ENCODE peak calls at places on chromosomes 1 and 21, in seven cellular contexts. One of them, this sample, is unnamed.
A peak's percentile ranks its signal among the peaks of the same experiment; 100 is the strongest.

GRCh38 chr1:208631516-208631915 is 387.3 kb upstream of the PLXNA2 start:
- DNase-seq in AG04449: no peak
- DNase-seq in body of pancreas: no peak
- DNase-seq in Peyer's patch: no peak
- DNase-seq in fibroblast of lung: no peak
- DNase-seq in fibroblast of mammary gland: no peak
- DNase-seq in AG04450: no peak
- DNase-seq in this sample: peak; percentile 7

GRCh38 chr1:110677016-110677415 is 2.3 kb upstream of the KCNA3 start:
- DNase-seq in AG04449: no peak
- DNase-seq in body of pancreas: no peak
- DNase-seq in Peyer's patch: no peak
- DNase-seq in fibroblast of lung: no peak
- DNase-seq in fibroblast of mammary gland: no peak
- DNase-seq in AG04450: no peak
- DNase-seq in this sample: peak; percentile 22

GRCh38 chr1:18035145-18035544 is 72.5 kb upstream of the IGSF21 start:
- DNase-seq in AG04449: no peak
- DNase-seq in body of pancreas: no peak
- DNase-seq in Peyer's patch: no peak
- DNase-seq in fibroblast of lung: no peak
- DNase-seq in fibroblast of mammary gland: no peak
- DNase-seq in AG04450: no peak
- DNase-seq in this sample: no peak

GRCh38 chr21:46057111-46057709 is 40.7 kb upstream of the COL6A2 start:
- DNase-seq in AG04449: no peak
- DNase-seq in body of pancreas: no peak
- DNase-seq in Peyer's patch: no peak
- DNase-seq in fibroblast of lung: no peak
- DNase-seq in fibroblast of mammary gland: no peak
- DNase-seq in AG04450: no peak
- DNase-seq in this sample: no peak

GRCh38 chr1:248837045-248837793 is 805 bp upstream of the ZNF672 start:
- DNase-seq in AG04449: no peak
- DNase-seq in body of pancreas: peak; percentile 50
- DNase-seq in Peyer's patch: no peak
- DNase-seq in fibroblast of lung: no peak
- DNase-seq in fibroblast of mammary gland: no peak
- DNase-seq in AG04450: no peak
- DNase-seq in this sample: no peak

GRCh38 chr1:1185101-1185765 is 11.6 kb downstream of the TTLL10 start:
- DNase-seq in AG04449: no peak
- DNase-seq in body of pancreas: no peak
- DNase-seq in Peyer's patch: no peak
- DNase-seq in fibroblast of lung: no peak
- DNase-seq in fibroblast of mammary gland: no peak
- DNase-seq in AG04450: no peak
- DNase-seq in this sample: no peak

GRCh38 chr1:8211620-8212442 is 106.1 kb upstream of the SLC45A1 start:
- DNase-seq in AG04449: peak; percentile 95
- DNase-seq in body of pancreas: peak; percentile 65
- DNase-seq in Peyer's patch: no peak
- DNase-seq in fibroblast of lung: peak; percentile 100
- DNase-seq in fibroblast of mammary gland: peak; percentile 97
- DNase-seq in AG04450: peak; percentile 95
- DNase-seq in this sample: peak; percentile 99

GRCh38 chr1:15523922-15524282 is at the start of gene CASP9:
- DNase-seq in AG04449: no peak
- DNase-seq in body of pancreas: no peak
- DNase-seq in Peyer's patch: no peak
- DNase-seq in fibroblast of lung: no peak
- DNase-seq in fibroblast of mammary gland: no peak
- DNase-seq in AG04450: no peak
- DNase-seq in this sample: no peak

GRCh38 chr1:55893155-55893554 is 678.0 kb upstream of the USP24 start:
- DNase-seq in AG04449: no peak
- DNase-seq in body of pancreas: no peak
- DNase-seq in Peyer's patch: no peak
- DNase-seq in fibroblast of lung: peak; percentile 68
- DNase-seq in fibroblast of mammary gland: peak; percentile 78
- DNase-seq in AG04450: no peak
- DNase-seq in this sample: peak; percentile 69

GRCh38 chr1:52268372-52268771 is 97.6 kb downstream of the CC2D1B start:
- DNase-seq in AG04449: no peak
- DNase-seq in body of pancreas: peak; percentile 25
- DNase-seq in Peyer's patch: no peak
- DNase-seq in fibroblast of lung: peak; percentile 15
- DNase-seq in fibroblast of mammary gland: peak; percentile 7
- DNase-seq in AG04450: no peak
- DNase-seq in this sample: peak; percentile 49

GRCh38 chr1:23528245-23528978 is 2.6 kb downstream of the E2F2 start:
- DNase-seq in AG04449: no peak
- DNase-seq in body of pancreas: peak; percentile 89
- DNase-seq in Peyer's patch: peak; percentile 66
- DNase-seq in fibroblast of lung: peak; percentile 69
- DNase-seq in fibroblast of mammary gland: peak; percentile 88
- DNase-seq in AG04450: no peak
- DNase-seq in this sample: peak; percentile 91

DNA sequence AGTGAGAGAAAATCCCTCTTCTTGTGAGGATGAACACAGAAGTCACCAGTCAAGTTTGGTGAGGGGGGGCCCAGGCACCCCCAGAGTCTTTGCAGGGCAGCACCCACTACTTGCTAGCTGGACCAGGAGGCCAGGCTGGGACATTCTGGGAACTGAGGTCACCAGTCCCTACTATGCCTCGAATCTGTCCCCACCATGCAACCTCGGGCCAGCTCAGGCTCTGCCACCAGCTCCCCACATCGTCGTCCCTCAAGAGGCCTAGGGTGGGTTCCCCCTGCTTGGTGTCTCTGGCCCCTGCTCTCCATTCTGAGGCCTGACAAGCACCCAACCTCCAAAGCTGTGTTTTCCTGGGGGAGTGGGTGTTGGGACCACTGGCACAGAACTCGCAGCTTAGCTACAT is 22.2 kb upstream of the ZNF678 start:
- DNase-seq in AG04449: no peak
- DNase-seq in body of pancreas: no peak
- DNase-seq in Peyer's patch: no peak
- DNase-seq in fibroblast of lung: no peak
- DNase-seq in fibroblast of mammary gland: no peak
- DNase-seq in AG04450: no peak
- DNase-seq in this sample: no peak
- H3K4me3 ChIP-seq in AG04449: peak overlapping the region; percentile 71
- H3K4me3 ChIP-seq in body of pancreas: no peak overlapping the region
- H3K4me3 ChIP-seq in Peyer's patch: no peak overlapping the region
- H3K4me3 ChIP-seq in fibroblast of lung: no peak overlapping the region
- H3K4me3 ChIP-seq in fibroblast of mammary gland: no peak overlapping the region
- H3K4me3 ChIP-seq in AG04450: no peak overlapping the region
- H3K4me3 ChIP-seq in this sample: no peak overlapping the region

GRCh38 chr1:102790997-102791396 is 317.3 kb downstream of the COL11A1 start:
- DNase-seq in AG04449: no peak
- DNase-seq in body of pancreas: no peak
- DNase-seq in Peyer's patch: no peak
- DNase-seq in fibroblast of lung: peak; percentile 9
- DNase-seq in fibroblast of mammary gland: peak; percentile 1
- DNase-seq in AG04450: no peak
- DNase-seq in this sample: no peak
- TF ChIP-seq CTCF in AG04449: no peak
- TF ChIP-seq CTCF in body of pancreas: no peak
- TF ChIP-seq CTCF in Peyer's patch: no peak
- TF ChIP-seq CTCF in fibroblast of lung: peak; percentile 9
- TF ChIP-seq CTCF in fibroblast of mammary gland: peak; percentile 30
- TF ChIP-seq CTCF in AG04450: peak; percentile 20
- TF ChIP-seq CTCF in this sample: no peak

GRCh38 chr21:44485796-44486195 is 30.5 kb downstream of the LRRC3 start:
- DNase-seq in AG04449: no peak
- DNase-seq in body of pancreas: no peak
- DNase-seq in Peyer's patch: no peak
- DNase-seq in fibroblast of lung: no peak
- DNase-seq in fibroblast of mammary gland: no peak
- DNase-seq in AG04450: no peak
- DNase-seq in this sample: no peak
- H3K4me3 ChIP-seq in AG04449: no peak overlapping the region
- H3K4me3 ChIP-seq in body of pancreas: no peak overlapping the region
- H3K4me3 ChIP-seq in Peyer's patch: no peak overlapping the region
- H3K4me3 ChIP-seq in fibroblast of lung: no peak overlapping the region
- H3K4me3 ChIP-seq in fibroblast of mammary gland: peak overlapping the region; percentile 1
- H3K4me3 ChIP-seq in AG04450: no peak overlapping the region
- H3K4me3 ChIP-seq in this sample: no peak overlapping the region

DNA sequence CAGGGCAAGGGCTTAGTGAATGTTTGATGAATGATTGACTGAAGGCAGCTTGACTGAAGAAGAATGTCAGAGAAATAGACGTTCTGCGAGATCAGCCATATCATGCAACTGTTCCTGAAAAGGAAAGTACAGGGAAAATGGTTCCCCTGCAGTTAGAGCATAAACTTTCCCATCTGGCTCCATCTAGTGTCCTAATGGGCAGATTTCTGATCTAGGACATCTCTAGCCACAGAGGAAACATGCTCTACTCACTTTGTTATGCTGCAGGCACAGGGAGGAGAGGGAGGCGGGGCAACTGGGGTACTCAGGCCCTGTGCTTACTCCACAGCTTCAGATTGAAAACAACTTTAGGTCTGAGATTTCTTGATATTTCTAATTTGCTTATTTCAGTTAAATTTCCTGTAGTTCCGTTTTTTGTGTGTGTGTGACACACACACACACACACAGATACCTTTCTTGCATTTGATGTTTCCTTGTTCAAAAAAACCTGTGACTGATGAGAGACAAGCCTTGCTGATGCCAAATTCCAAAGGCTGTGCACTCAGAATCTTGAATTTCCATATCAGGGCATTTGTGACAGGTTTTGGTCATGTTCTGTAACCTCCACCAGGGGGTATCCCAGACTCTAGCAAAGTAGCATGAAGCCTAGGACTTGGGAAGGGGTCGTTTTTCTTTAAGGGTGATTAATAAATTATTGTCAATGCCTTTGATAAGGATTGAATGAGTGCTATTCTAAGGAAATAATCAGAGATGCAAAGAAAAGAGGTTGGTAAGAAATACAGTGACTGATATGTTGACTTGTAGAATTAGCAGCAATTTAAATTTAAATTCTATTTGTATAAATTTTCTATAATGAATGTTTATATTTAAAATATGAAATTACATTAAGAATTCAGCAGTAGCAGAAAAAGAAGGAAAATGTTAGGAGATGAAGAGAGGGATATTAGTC is 139.7 kb upstream of the BEND5 start:
- DNase-seq in AG04449: peak; percentile 12
- DNase-seq in body of pancreas: peak; percentile 9
- DNase-seq in Peyer's patch: no peak
- DNase-seq in fibroblast of lung: peak; percentile 74
- DNase-seq in fibroblast of mammary gland: peak; percentile 73
- DNase-seq in AG04450: no peak
- DNase-seq in this sample: peak; percentile 62
- TF ChIP-seq CTCF in AG04449: peak; percentile 61
- TF ChIP-seq CTCF in body of pancreas: peak; percentile 29
- TF ChIP-seq CTCF in Peyer's patch: no peak
- TF ChIP-seq CTCF in fibroblast of lung: peak; percentile 63
- TF ChIP-seq CTCF in fibroblast of mammary gland: peak; percentile 70
- TF ChIP-seq CTCF in AG04450: peak; percentile 53
- TF ChIP-seq CTCF in this sample: peak; percentile 61

GRCh38 chr1:26164036-26164927 is 4.5 kb downstream of the C1orf232 start:
- DNase-seq in AG04449: no peak
- DNase-seq in body of pancreas: peak; percentile 30
- DNase-seq in Peyer's patch: no peak
- DNase-seq in fibroblast of lung: no peak
- DNase-seq in fibroblast of mammary gland: peak; percentile 9
- DNase-seq in AG04450: no peak
- DNase-seq in this sample: peak; percentile 26
- H3K4me3 ChIP-seq in AG04449: peak overlapping the region; percentile 44
- H3K4me3 ChIP-seq in body of pancreas: no peak overlapping the region
- H3K4me3 ChIP-seq in Peyer's patch: peak overlapping the region; percentile 24
- H3K4me3 ChIP-seq in fibroblast of lung: peak overlapping the region; percentile 36
- H3K4me3 ChIP-seq in fibroblast of mammary gland: peak overlapping the region; percentile 24
- H3K4me3 ChIP-seq in AG04450: peak overlapping the region; percentile 40
- H3K4me3 ChIP-seq in this sample: peak overlapping the region; percentile 37

GRCh38 chr1:47767741-47768100 is 229.5 kb downstream of the TRABD2B start:
- DNase-seq in AG04449: no peak
- DNase-seq in body of pancreas: peak; percentile 32
- DNase-seq in Peyer's patch: no peak
- DNase-seq in fibroblast of lung: no peak
- DNase-seq in fibroblast of mammary gland: no peak
- DNase-seq in AG04450: no peak
- DNase-seq in this sample: no peak

GRCh38 chr1:47764461-47765046 is 232.6 kb downstream of the TRABD2B start:
- DNase-seq in AG04449: no peak
- DNase-seq in body of pancreas: no peak
- DNase-seq in Peyer's patch: no peak
- DNase-seq in fibroblast of lung: no peak
- DNase-seq in fibroblast of mammary gland: no peak
- DNase-seq in AG04450: no peak
- DNase-seq in this sample: no peak

GRCh38 chr1:47765236-47765635 is 231.9 kb downstream of the TRABD2B start:
- DNase-seq in AG04449: no peak
- DNase-seq in body of pancreas: no peak
- DNase-seq in Peyer's patch: no peak
- DNase-seq in fibroblast of lung: no peak
- DNase-seq in fibroblast of mammary gland: no peak
- DNase-seq in AG04450: no peak
- DNase-seq in this sample: no peak

GRCh38 chr1:47766832-47767740 is 230.1 kb downstream of the TRABD2B start:
- DNase-seq in AG04449: no peak
- DNase-seq in body of pancreas: peak; percentile 63
- DNase-seq in Peyer's patch: no peak
- DNase-seq in fibroblast of lung: no peak
- DNase-seq in fibroblast of mammary gland: no peak
- DNase-seq in AG04450: no peak
- DNase-seq in this sample: no peak

DNA sequence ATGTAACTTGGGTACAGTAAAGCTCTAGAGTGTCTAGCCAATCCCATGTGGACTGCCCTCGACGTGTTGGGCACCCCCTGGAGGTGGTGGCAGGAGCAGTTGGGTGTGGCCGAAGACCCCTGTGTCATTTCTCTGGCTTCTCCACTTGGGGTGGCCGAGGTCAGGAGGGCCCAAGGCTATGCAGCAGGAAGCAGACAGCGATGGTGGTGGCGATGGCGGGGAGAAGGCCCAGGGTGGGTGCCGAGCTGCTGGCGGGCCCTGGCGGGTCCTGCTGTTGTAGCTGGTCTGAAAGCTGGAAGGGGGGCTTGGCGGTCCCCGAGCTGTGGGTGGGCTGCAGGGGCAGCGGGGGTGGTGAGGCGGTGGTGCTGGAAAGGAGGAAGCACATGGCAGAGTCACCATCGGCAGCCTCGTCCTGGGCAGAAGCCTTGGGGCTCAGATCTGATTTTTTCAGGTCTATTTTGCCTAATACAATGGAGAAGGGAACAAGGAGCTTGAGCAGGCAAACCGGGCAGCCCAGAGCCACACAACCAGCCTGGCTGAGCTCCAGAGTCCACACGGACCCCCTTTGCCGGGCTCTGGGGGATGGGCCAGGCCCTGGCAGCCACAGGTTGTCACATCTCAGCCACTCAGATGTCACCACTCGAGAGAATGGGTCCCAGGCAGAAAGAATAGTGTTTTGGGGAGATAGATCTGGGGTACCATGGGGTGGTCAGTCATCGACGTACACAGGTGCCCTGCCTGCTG is 231.3 kb downstream of the TRABD2B start:
- DNase-seq in AG04449: no peak
- DNase-seq in body of pancreas: no peak
- DNase-seq in Peyer's patch: no peak
- DNase-seq in fibroblast of lung: no peak
- DNase-seq in fibroblast of mammary gland: no peak
- DNase-seq in AG04450: no peak
- DNase-seq in this sample: no peak
- TF ChIP-seq CTCF in AG04449: no peak
- TF ChIP-seq CTCF in body of pancreas: no peak
- TF ChIP-seq CTCF in Peyer's patch: no peak
- TF ChIP-seq CTCF in fibroblast of lung: no peak
- TF ChIP-seq CTCF in fibroblast of mammary gland: no peak
- TF ChIP-seq CTCF in AG04450: no peak
- TF ChIP-seq CTCF in this sample: no peak

GRCh38 chr1:116754203-116754977 is at the start of gene CD2:
- DNase-seq in AG04449: no peak
- DNase-seq in body of pancreas: no peak
- DNase-seq in Peyer's patch: peak; percentile 70
- DNase-seq in fibroblast of lung: no peak
- DNase-seq in fibroblast of mammary gland: no peak
- DNase-seq in AG04450: no peak
- DNase-seq in this sample: no peak
- H3K4me3 ChIP-seq in AG04449: no peak within 1 kb of the TSS
- H3K4me3 ChIP-seq in body of pancreas: no peak within 1 kb of the TSS
- H3K4me3 ChIP-seq in Peyer's patch: peak within 1 kb of the TSS; percentile 26
- H3K4me3 ChIP-seq in fibroblast of lung: no peak within 1 kb of the TSS
- H3K4me3 ChIP-seq in fibroblast of mammary gland: no peak within 1 kb of the TSS
- H3K4me3 ChIP-seq in AG04450: no peak within 1 kb of the TSS
- H3K4me3 ChIP-seq in this sample: no peak within 1 kb of the TSS